ENCODE peak calls at places on chromosome 1, in nine cellular contexts. One of them, this sample, is unnamed.

GRCh38 chr1:18139198-18139981 is 31.8 kb downstream of the IGSF21 start:
- DNase-seq in omental fat pad: no peak
- DNase-seq in gastrocnemius medialis: no peak
- DNase-seq in spleen: peak; percentile 6
- DNase-seq in H9: peak; percentile 44
- DNase-seq in neural crest cell: no peak
- DNase-seq in thyroid gland: no peak
- DNase-seq in fibroblast of lung: no peak
- DNase-seq in upper lobe of right lung: no peak
- DNase-seq in this sample: no peak

GRCh38 chr1:43251024-43251423 is 18.8 kb upstream of the TMEM125 start:
- DNase-seq in neural crest cell: no peak
- DNase-seq in spleen: no peak
- DNase-seq in thyroid gland: no peak
- DNase-seq in upper lobe of right lung: peak; percentile 5
- DNase-seq in gastrocnemius medialis: no peak
- DNase-seq in omental fat pad: no peak
- DNase-seq in H9: no peak
- DNase-seq in fibroblast of lung: no peak
- DNase-seq in this sample: no peak

GRCh38 chr1:91791103-91791502 is 94.8 kb downstream of the TGFBR3 start:
- DNase-seq in upper lobe of right lung: no peak
- DNase-seq in neural crest cell: no peak
- DNase-seq in H9: no peak
- DNase-seq in spleen: no peak
- DNase-seq in thyroid gland: no peak
- DNase-seq in omental fat pad: no peak
- DNase-seq in fibroblast of lung: no peak
- DNase-seq in gastrocnemius medialis: no peak
- DNase-seq in this sample: no peak

GRCh38 chr1:40305871-40306270 is 11.2 kb downstream of the COL9A2 start:
- DNase-seq in omental fat pad: no peak
- DNase-seq in H9: no peak
- DNase-seq in thyroid gland: no peak
- DNase-seq in neural crest cell: no peak
- DNase-seq in fibroblast of lung: no peak
- DNase-seq in upper lobe of right lung: no peak
- DNase-seq in gastrocnemius medialis: no peak
- DNase-seq in spleen: no peak
- DNase-seq in this sample: no peak

GRCh38 chr1:21775985-21776562 is 6.9 kb downstream of the USP48 start:
- DNase-seq in gastrocnemius medialis: no peak
- DNase-seq in neural crest cell: no peak
- DNase-seq in spleen: no peak
- DNase-seq in omental fat pad: no peak
- DNase-seq in fibroblast of lung: peak; percentile 30
- DNase-seq in upper lobe of right lung: no peak
- DNase-seq in H9: no peak
- DNase-seq in thyroid gland: no peak
- DNase-seq in this sample: no peak

GRCh38 chr1:200409203-200409760 is 554 bp downstream of the ZNF281 start:
- DNase-seq in thyroid gland: peak; percentile 40
- DNase-seq in spleen: peak; percentile 92
- DNase-seq in omental fat pad: peak; percentile 31
- DNase-seq in fibroblast of lung: peak; percentile 46
- DNase-seq in upper lobe of right lung: peak; percentile 76
- DNase-seq in H9: peak; percentile 46
- DNase-seq in gastrocnemius medialis: peak; percentile 6
- DNase-seq in neural crest cell: no peak
- DNase-seq in this sample: peak; percentile 39

GRCh38 chr1:18007391-18008106 is 100.0 kb upstream of the IGSF21 start:
- DNase-seq in H9: no peak
- DNase-seq in gastrocnemius medialis: no peak
- DNase-seq in neural crest cell: no peak
- DNase-seq in omental fat pad: no peak
- DNase-seq in fibroblast of lung: no peak
- DNase-seq in spleen: no peak
- DNase-seq in upper lobe of right lung: peak; percentile 51
- DNase-seq in thyroid gland: no peak
- DNase-seq in this sample: no peak

GRCh38 chr1:108051625-108052382 is 86.8 kb upstream of the VAV3 start:
- DNase-seq in upper lobe of right lung: no peak
- DNase-seq in gastrocnemius medialis: no peak
- DNase-seq in H9: no peak
- DNase-seq in omental fat pad: no peak
- DNase-seq in thyroid gland: no peak
- DNase-seq in fibroblast of lung: no peak
- DNase-seq in neural crest cell: no peak
- DNase-seq in spleen: no peak
- DNase-seq in this sample: no peak

GRCh38 chr1:209202826-209203439 is 380.6 kb upstream of the CAMK1G start:
- DNase-seq in omental fat pad: no peak
- DNase-seq in spleen: no peak
- DNase-seq in H9: no peak
- DNase-seq in gastrocnemius medialis: no peak
- DNase-seq in fibroblast of lung: peak; percentile 59
- DNase-seq in neural crest cell: peak; percentile 36
- DNase-seq in upper lobe of right lung: no peak
- DNase-seq in thyroid gland: peak; percentile 8
- DNase-seq in this sample: no peak

GRCh38 chr1:3490046-3490745 is 35.7 kb downstream of the ARHGEF16 start:
- DNase-seq in thyroid gland: no peak
- DNase-seq in neural crest cell: no peak
- DNase-seq in spleen: no peak
- DNase-seq in H9: no peak
- DNase-seq in gastrocnemius medialis: no peak
- DNase-seq in upper lobe of right lung: no peak
- DNase-seq in omental fat pad: no peak
- DNase-seq in fibroblast of lung: no peak
- DNase-seq in this sample: no peak

GRCh38 chr1:56686171-56686570 is 41.1 kb downstream of the PRKAA2 start:
- DNase-seq in upper lobe of right lung: no peak
- DNase-seq in fibroblast of lung: peak; percentile 28
- DNase-seq in spleen: no peak
- DNase-seq in omental fat pad: no peak
- DNase-seq in gastrocnemius medialis: no peak
- DNase-seq in thyroid gland: no peak
- DNase-seq in H9: no peak
- DNase-seq in neural crest cell: no peak
- DNase-seq in this sample: no peak

GRCh38 chr1:87688136-87688535 is 359.5 kb downstream of the LMO4 start:
- DNase-seq in neural crest cell: no peak
- DNase-seq in gastrocnemius medialis: no peak
- DNase-seq in spleen: no peak
- DNase-seq in upper lobe of right lung: no peak
- DNase-seq in H9: no peak
- DNase-seq in fibroblast of lung: no peak
- DNase-seq in thyroid gland: no peak
- DNase-seq in omental fat pad: no peak
- DNase-seq in this sample: no peak

GRCh38 chr1:46134660-46135331 is 2.4 kb upstream of the PIK3R3 start:
- DNase-seq in gastrocnemius medialis: peak; percentile 10
- DNase-seq in H9: no peak
- DNase-seq in thyroid gland: peak; percentile 71
- DNase-seq in upper lobe of right lung: no peak
- DNase-seq in neural crest cell: no peak
- DNase-seq in spleen: no peak
- DNase-seq in fibroblast of lung: peak; percentile 81
- DNase-seq in omental fat pad: no peak
- DNase-seq in this sample: no peak

GRCh38 chr1:227245613-227246320 is 72.5 kb downstream of the CDC42BPA start:
- DNase-seq in neural crest cell: no peak
- DNase-seq in thyroid gland: no peak
- DNase-seq in omental fat pad: no peak
- DNase-seq in fibroblast of lung: peak; percentile 15
- DNase-seq in spleen: no peak
- DNase-seq in gastrocnemius medialis: no peak
- DNase-seq in upper lobe of right lung: no peak
- DNase-seq in H9: no peak
- DNase-seq in this sample: no peak

GRCh38 chr1:153513023-153513422 is 22.8 kb downstream of the S100A6 start:
- DNase-seq in neural crest cell: no peak
- DNase-seq in gastrocnemius medialis: no peak
- DNase-seq in fibroblast of lung: no peak
- DNase-seq in upper lobe of right lung: no peak
- DNase-seq in H9: no peak
- DNase-seq in thyroid gland: no peak
- DNase-seq in spleen: no peak
- DNase-seq in omental fat pad: no peak
- DNase-seq in this sample: no peak
- TF ChIP-seq CTCF in neural crest cell: no peak
- TF ChIP-seq CTCF in gastrocnemius medialis: no peak
- TF ChIP-seq CTCF in fibroblast of lung: no peak
- TF ChIP-seq CTCF in upper lobe of right lung: no peak
- TF ChIP-seq CTCF in H9: no peak
- TF ChIP-seq CTCF in thyroid gland: no peak
- TF ChIP-seq CTCF in spleen: no peak
- TF ChIP-seq CTCF in omental fat pad: no peak
- TF ChIP-seq CTCF in this sample: no peak

DNA sequence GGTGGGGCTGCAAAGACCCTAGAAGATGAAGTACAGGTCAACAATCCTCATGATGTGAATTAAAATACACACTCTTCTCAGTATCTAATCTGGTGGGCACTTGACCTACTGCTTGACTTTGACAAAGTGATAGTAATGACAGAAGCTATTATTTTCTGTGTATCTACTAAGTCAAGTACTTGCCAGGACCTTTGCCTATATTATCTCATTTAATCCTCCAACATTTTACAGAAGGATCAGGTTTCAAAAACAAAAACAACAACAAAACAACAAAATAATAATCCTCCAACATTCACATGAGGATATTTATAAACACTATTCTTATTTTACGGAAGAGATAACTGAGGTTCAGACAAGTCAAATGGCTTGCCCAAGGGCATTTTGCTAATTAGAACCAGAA is 4.4 kb upstream of the CD48 start:
- DNase-seq in H9: no peak
- DNase-seq in upper lobe of right lung: no peak
- DNase-seq in spleen: no peak
- DNase-seq in neural crest cell: no peak
- DNase-seq in omental fat pad: no peak
- DNase-seq in gastrocnemius medialis: no peak
- DNase-seq in thyroid gland: no peak
- DNase-seq in fibroblast of lung: no peak
- DNase-seq in this sample: no peak
- TF ChIP-seq CTCF in H9: no peak
- TF ChIP-seq CTCF in upper lobe of right lung: no peak
- TF ChIP-seq CTCF in spleen: no peak
- TF ChIP-seq CTCF in neural crest cell: no peak
- TF ChIP-seq CTCF in omental fat pad: no peak
- TF ChIP-seq CTCF in gastrocnemius medialis: no peak
- TF ChIP-seq CTCF in thyroid gland: no peak
- TF ChIP-seq CTCF in fibroblast of lung: no peak
- TF ChIP-seq CTCF in this sample: no peak

GRCh38 chr1:221356693-221357092 is 385.2 kb downstream of the DUSP10 start:
- DNase-seq in gastrocnemius medialis: no peak
- DNase-seq in thyroid gland: no peak
- DNase-seq in omental fat pad: no peak
- DNase-seq in H9: no peak
- DNase-seq in fibroblast of lung: no peak
- DNase-seq in neural crest cell: no peak
- DNase-seq in spleen: no peak
- DNase-seq in upper lobe of right lung: no peak
- DNase-seq in this sample: no peak
- TF ChIP-seq CTCF in gastrocnemius medialis: no peak
- TF ChIP-seq CTCF in thyroid gland: no peak
- TF ChIP-seq CTCF in omental fat pad: no peak
- TF ChIP-seq CTCF in H9: peak; percentile 66
- TF ChIP-seq CTCF in fibroblast of lung: peak; percentile 12
- TF ChIP-seq CTCF in neural crest cell: peak; percentile 27
- TF ChIP-seq CTCF in spleen: no peak
- TF ChIP-seq CTCF in upper lobe of right lung: no peak
- TF ChIP-seq CTCF in this sample: no peak

GRCh38 chr1:27357281-27358037 is 9.3 kb downstream of the MAP3K6 start:
- DNase-seq in fibroblast of lung: peak; percentile 45
- DNase-seq in neural crest cell: peak; percentile 67
- DNase-seq in thyroid gland: peak; percentile 69
- DNase-seq in upper lobe of right lung: peak; percentile 89
- DNase-seq in H9: peak; percentile 94
- DNase-seq in omental fat pad: no peak
- DNase-seq in gastrocnemius medialis: peak; percentile 54
- DNase-seq in spleen: peak; percentile 96
- DNase-seq in this sample: peak; percentile 80

GRCh38 chr1:27358038-27358927 is 8.5 kb downstream of the MAP3K6 start:
- DNase-seq in gastrocnemius medialis: no peak
- DNase-seq in upper lobe of right lung: no peak
- DNase-seq in spleen: no peak
- DNase-seq in omental fat pad: no peak
- DNase-seq in thyroid gland: no peak
- DNase-seq in fibroblast of lung: no peak
- DNase-seq in H9: no peak
- DNase-seq in neural crest cell: no peak
- DNase-seq in this sample: no peak

GRCh38 chr1:27355683-27356082 is 11.1 kb downstream of the MAP3K6 start:
- DNase-seq in omental fat pad: no peak
- DNase-seq in H9: no peak
- DNase-seq in upper lobe of right lung: no peak
- DNase-seq in thyroid gland: no peak
- DNase-seq in fibroblast of lung: no peak
- DNase-seq in gastrocnemius medialis: no peak
- DNase-seq in neural crest cell: no peak
- DNase-seq in spleen: no peak
- DNase-seq in this sample: no peak

GRCh38 chr1:27356277-27356627 is 10.5 kb downstream of the MAP3K6 start:
- DNase-seq in H9: no peak
- DNase-seq in fibroblast of lung: no peak
- DNase-seq in upper lobe of right lung: no peak
- DNase-seq in gastrocnemius medialis: no peak
- DNase-seq in spleen: no peak
- DNase-seq in neural crest cell: no peak
- DNase-seq in thyroid gland: no peak
- DNase-seq in omental fat pad: no peak
- DNase-seq in this sample: no peak

GRCh38 chr1:27356628-27357280 is 10.0 kb downstream of the MAP3K6 start:
- DNase-seq in gastrocnemius medialis: no peak
- DNase-seq in thyroid gland: no peak
- DNase-seq in neural crest cell: no peak
- DNase-seq in H9: peak; percentile 71
- DNase-seq in upper lobe of right lung: no peak
- DNase-seq in fibroblast of lung: no peak
- DNase-seq in omental fat pad: no peak
- DNase-seq in spleen: peak; percentile 83
- DNase-seq in this sample: no peak
- TF ChIP-seq CTCF in gastrocnemius medialis: no peak
- TF ChIP-seq CTCF in thyroid gland: no peak
- TF ChIP-seq CTCF in neural crest cell: no peak
- TF ChIP-seq CTCF in H9: no peak
- TF ChIP-seq CTCF in upper lobe of right lung: no peak
- TF ChIP-seq CTCF in fibroblast of lung: no peak
- TF ChIP-seq CTCF in omental fat pad: no peak
- TF ChIP-seq CTCF in spleen: no peak
- TF ChIP-seq CTCF in this sample: no peak